ENCODE peak calls at places on chromosomes 11 and 22, in ten cellular contexts. K is pulmonary artery endothelial cell; Q is HTR-8/SVneo; R is iris pigment epithelial cell; Z is A172; O is stomach; C is fibroblast of pulmonary artery; L is spleen; S is stimulated activated CD8-positive, alpha-beta memory T cell treated with anti-CD3 and anti-CD28 coated beads, Interleukin-7, amount 100 ng/mL, for 1 hour; M is CD4-positive, CD25-positive, alpha-beta regulatory T cell. Y is an unnamed sample.

GRCh38 chr22:31104869-31105268 is 2.5 kb downstream of the SELENOM start:
- DNase-seq in K (no peak), Q (no peak), R (no peak), Z (no peak), O (no peak), C (no peak), L (peak), S (no peak), M (no peak), Y (no peak)

GRCh38 chr11:83042966-83043711 is 28.6 kb downstream of the RAB30 start:
- DNase-seq in K (no peak), Q (no peak), R (peak), Z (no peak), O (no peak), C (peak), L (no peak), S (no peak), M (no peak), Y (no peak)

GRCh38 chr22:48240935-48241230 is 1478.4 kb downstream of the TBC1D22A start:
- DNase-seq in K (no peak), Q (no peak), R (no peak), Z (no peak), O (peak), C (no peak), L (peak), S (no peak), M (no peak), Y (no peak)

GRCh38 chr22:50162391-50162956 is 8.1 kb upstream of the PANX2 start:
- DNase-seq in K (no peak), Q (no peak), R (no peak), Z (no peak), O (no peak), C (no peak), L (no peak), S (no peak), M (no peak), Y (no peak)

GRCh38 chr22:23675502-23676415 is 15.1 kb upstream of the RGL4 start:
- DNase-seq in K (no peak), Q (no peak), R (no peak), Z (peak), O (peak), C (no peak), L (peak), S (no peak), M (no peak), Y (no peak)

GRCh38 chr11:65862941-65863888 is 3.0 kb downstream of the MUS81 start:
- DNase-seq in K (no peak), Q (no peak), R (no peak), Z (no peak), O (no peak), C (no peak), L (peak), S (no peak), M (no peak), Y (no peak)

GRCh38 chr11:18618341-18619025 is 15.7 kb downstream of the SPTY2D1 start:
- DNase-seq in K (no peak), Q (no peak), R (peak), Z (no peak), O (no peak), C (peak), L (no peak), S (no peak), M (no peak), Y (no peak)

GRCh38 chr11:132908017-132908810 is 624.1 kb downstream of the OPCML start:
- DNase-seq in K (no peak), Q (no peak), R (no peak), Z (no peak), O (no peak), C (no peak), L (no peak), S (no peak), M (no peak), Y (no peak)

GRCh38 chr11:103662880-103663279 is 373.6 kb upstream of the DDI1 start:
- DNase-seq in K (no peak), Q (no peak), R (no peak), Z (no peak), O (no peak), C (no peak), L (no peak), S (no peak), M (no peak), Y (no peak)

Y was measured in ascending aorta.